ENCODE peak calls at places on chromosomes 16 and 17, in eight cellular contexts. C is breast epithelium, K is astrocyte of the spinal cord, B is prostate gland, U is IMR-90, J is heart right ventricle, S is fibroblast of villous mesenchyme, V is choroid plexus epithelial cell. N is an unnamed sample.

GRCh38 chr16:72455743-72456659 is 284.0 kb upstream of the PMFBP1 start:
- DNase-seq in B (peak), C (no peak), J (no peak), S (no peak), U (no peak), K (no peak), V (no peak), N (peak)

GRCh38 chr16:17205279-17206139 is 265.3 kb downstream of the XYLT1 start:
- DNase-seq in B (peak), S (peak), J (no peak), C (no peak), V (no peak), K (peak), U (peak), N (no peak)

GRCh38 chr17:79630821-79631639 is 20.2 kb upstream of the RBFOX3 start:
- DNase-seq in J (peak), K (no peak), C (peak), B (no peak), V (no peak), U (no peak), S (no peak), N (no peak)

GRCh38 chr17:16484445-16485169 is 7.4 kb downstream of the LRRC75A start:
- DNase-seq in U (no peak), S (peak), J (no peak), V (no peak), K (no peak), C (no peak), B (no peak), N (no peak)

GRCh38 chr16:71681360-71681759 is 43.1 kb downstream of the PHLPP2 start:
- DNase-seq in U (no peak), C (no peak), J (no peak), V (no peak), K (no peak), S (no peak), B (no peak), N (no peak)

GRCh38 chr17:17749921-17750320 is 68.7 kb downstream of the RAI1 start:
- DNase-seq in U (peak), B (no peak), S (peak), K (peak), C (no peak), J (peak), V (peak), N (no peak)

GRCh38 chr17:16948587-16949376 is 23.1 kb downstream of the TNFRSF13B start:
- DNase-seq in V (no peak), J (no peak), K (no peak), B (no peak), S (no peak), C (no peak), U (no peak), N (no peak)

GRCh38 chr17:64786337-64786736 is 124.2 kb upstream of the SMURF2 start:
- DNase-seq in J (no peak), S (no peak), V (no peak), B (no peak), K (no peak), C (no peak), U (no peak), N (peak)

GRCh38 chr16:52914428-52914827 is 138.3 kb downstream of the CHD9NB start:
- DNase-seq in K (no peak), J (no peak), U (no peak), B (no peak), S (no peak), C (no peak), V (no peak), N (no peak)
- H3K4me3 ChIP-seq in K (no peak), J (no peak), U (no peak), B (no peak), S (no peak), C (no peak), V (no peak), N (no peak)

GRCh38 chr17:2090210-2090641 is 35.3 kb downstream of the HIC1 start:
- DNase-seq in S (no peak), J (no peak), B (no peak), C (no peak), V (no peak), K (no peak), U (no peak), N (no peak)

GRCh38 chr17:2087597-2088211 is 32.8 kb downstream of the HIC1 start:
- DNase-seq in K (no peak), U (peak), S (no peak), C (no peak), J (peak), V (peak), B (no peak), N (no peak)

GRCh38 chr17:2086306-2086705 is 31.4 kb downstream of the HIC1 start:
- DNase-seq in V (no peak), K (no peak), B (no peak), J (no peak), C (no peak), S (no peak), U (no peak), N (no peak)

GRCh38 chr17:2090804-2091534 is 36.1 kb downstream of the HIC1 start:
- DNase-seq in B (no peak), U (peak), J (peak), K (peak), S (peak), C (no peak), V (peak), N (no peak)

GRCh38 chr17:2089021-2089422 is 34.1 kb downstream of the HIC1 start:
- DNase-seq in U (peak), V (peak), K (peak), C (no peak), J (no peak), B (no peak), S (peak), N (no peak)
- H3K4me3 ChIP-seq in U (peak), V (peak), K (peak), C (peak), J (no peak), B (peak), S (peak), N (no peak)

GRCh38 chr17:82437325-82437668 is 13.3 kb downstream of the CYBC1 start:
- DNase-seq in K (no peak), C (no peak), S (no peak), U (no peak), B (no peak), V (no peak), J (no peak), N (no peak)
- H3K4me3 ChIP-seq in K (no peak), C (no peak), S (no peak), U (no peak), B (no peak), V (no peak), J (no peak), N (no peak)

DNA sequence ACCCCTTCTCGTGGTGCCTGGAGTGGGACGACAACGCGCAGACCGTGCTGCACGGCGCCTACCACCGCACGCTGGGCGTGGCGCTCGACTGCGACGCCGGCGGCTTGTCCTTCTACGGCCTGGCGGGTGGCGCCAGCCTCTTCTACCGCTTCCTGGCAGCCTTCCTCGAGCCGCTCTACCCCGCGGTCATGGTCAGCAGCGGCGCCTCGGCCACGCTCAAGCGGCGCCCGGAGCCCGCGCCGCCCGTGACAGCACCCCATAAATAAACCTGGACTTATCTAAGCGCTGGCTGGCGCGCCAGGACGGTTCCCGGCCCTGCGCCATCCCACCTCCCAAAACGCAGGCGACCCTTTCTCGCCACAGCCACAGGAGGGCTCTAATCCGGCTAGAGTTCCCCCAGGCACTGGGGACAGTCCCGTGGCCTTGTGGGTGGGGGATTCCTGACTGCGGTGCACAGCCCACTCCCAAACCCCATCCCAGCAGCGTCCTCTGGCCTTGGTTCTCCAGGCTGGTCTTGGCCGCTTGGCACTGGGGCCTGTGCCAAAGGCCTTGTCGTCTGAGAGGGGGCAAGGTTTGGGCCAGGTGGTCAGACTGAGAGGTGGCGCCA is 10.2 kb upstream of the SLC16A5 start:
- DNase-seq in S (peak), K (peak), U (no peak), B (peak), C (peak), V (peak), J (peak), N (peak)
- H3K4me3 ChIP-seq in S (peak), K (no peak), U (no peak), B (peak), C (peak), V (peak), J (no peak), N (no peak)

DNA sequence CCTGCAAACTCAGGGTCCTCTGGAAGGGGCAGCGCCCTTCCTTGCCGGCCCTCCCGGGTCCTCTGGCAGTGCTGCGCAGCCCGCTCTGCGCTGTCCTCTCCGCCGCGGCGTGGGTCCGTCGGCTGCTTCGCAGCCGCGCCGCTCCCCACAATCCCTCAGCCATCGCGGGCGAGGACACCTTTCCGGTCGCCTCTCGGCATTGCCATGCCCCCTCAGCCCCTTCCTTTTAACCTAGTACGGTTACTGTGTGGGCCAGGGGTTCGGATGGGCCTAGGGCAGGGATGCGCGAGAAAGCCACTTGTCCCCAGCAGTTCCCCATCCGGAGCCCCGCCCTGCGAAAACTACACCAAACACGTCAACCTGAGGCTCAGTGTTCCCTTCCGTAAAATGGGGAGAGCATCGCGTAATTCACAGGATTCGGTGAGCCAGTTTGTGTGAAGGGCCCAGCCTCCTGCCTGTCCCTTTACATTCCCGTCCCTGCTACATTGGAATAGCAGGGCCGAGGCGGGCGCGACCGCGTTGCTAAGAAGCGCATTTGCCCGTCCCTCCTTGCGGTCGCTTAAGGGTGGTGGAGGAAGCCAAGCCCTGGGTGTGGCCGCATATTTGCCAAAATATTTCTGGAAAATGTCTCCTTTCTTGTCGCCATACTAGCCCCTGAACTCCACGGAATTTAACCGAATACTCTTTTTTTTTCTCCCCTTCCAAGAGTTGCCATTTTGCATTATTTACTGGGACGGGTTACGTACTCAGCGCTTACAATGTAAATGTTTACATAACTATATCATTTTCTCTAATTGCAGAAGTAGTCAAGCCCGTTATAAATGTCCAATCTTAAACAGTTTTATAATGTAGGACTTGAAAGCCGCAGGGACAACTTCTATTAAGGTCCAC is 13.2 kb downstream of the COPZ2 start:
- DNase-seq in C (no peak), U (no peak), S (no peak), K (no peak), V (no peak), J (peak), B (peak), N (peak)
- H3K4me3 ChIP-seq in C (peak), U (peak), S (peak), K (peak), V (peak), J (peak), B (peak), N (no peak)

DNA sequence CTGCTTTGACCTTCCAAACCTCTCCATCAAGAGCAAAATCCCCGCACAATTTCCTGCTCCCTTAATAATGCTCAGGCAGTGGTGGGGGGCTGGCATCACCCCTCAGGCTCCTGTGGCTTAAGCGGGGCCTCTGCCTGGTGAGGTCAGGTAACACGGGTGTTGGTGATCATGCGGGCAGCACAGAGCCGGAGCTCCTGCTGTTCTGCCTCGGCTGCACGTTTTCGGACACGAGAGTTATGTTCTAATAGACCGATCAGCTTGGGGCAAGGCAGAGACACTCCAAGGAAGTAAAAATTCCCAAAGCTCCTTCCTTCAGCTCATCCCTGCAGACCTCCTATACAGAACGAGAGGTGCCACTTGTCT is 6.0 kb downstream of the NARF start:
- DNase-seq in V (no peak), C (no peak), B (no peak), U (no peak), K (no peak), J (no peak), S (no peak), N (no peak)
- H3K4me3 ChIP-seq in V (no peak), C (no peak), B (no peak), U (no peak), K (no peak), J (no peak), S (no peak), N (no peak)

GRCh38 chr17:68057531-68057952 is 22.0 kb downstream of the KPNA2 start:
- DNase-seq in K (peak), V (peak), C (no peak), B (no peak), U (peak), S (peak), J (no peak), N (no peak)
- H3K4me3 ChIP-seq in K (no peak), V (no peak), C (no peak), B (no peak), U (no peak), S (no peak), J (no peak), N (no peak)

GRCh38 chr17:40312131-40312731 is 3.3 kb downstream of the RARA start:
- DNase-seq in J (peak), C (no peak), S (no peak), B (no peak), U (no peak), V (no peak), K (no peak), N (no peak)
- H3K4me3 ChIP-seq in J (no peak), C (no peak), S (no peak), B (no peak), U (no peak), V (no peak), K (no peak), N (no peak)

GRCh38 chr16:89920723-89921122 is 2.1 kb downstream of the MC1R start:
- DNase-seq in C (no peak), K (peak), S (peak), V (peak), J (no peak), B (no peak), U (peak), N (no peak)
- H3K4me3 ChIP-seq in C (no peak), K (no peak), S (no peak), V (no peak), J (no peak), B (no peak), U (no peak), N (no peak)

DNA sequence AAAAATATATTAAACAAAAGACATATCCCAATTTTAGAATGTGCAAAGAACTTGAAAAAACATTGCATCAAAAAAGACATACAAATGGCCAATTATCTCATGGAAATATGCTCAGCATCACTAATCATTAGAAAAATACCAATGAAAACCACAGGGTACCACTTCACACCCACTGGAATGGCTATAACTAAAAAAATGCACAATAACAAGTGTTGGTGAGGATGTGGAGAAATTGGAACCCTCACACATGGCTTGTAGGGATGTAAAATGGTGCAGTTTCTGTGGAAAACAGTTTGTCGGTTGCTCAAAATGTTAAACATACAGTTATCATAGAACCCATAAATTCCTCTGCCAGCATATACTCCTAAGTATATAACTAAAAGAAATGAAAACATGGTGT is 796 bp upstream of the PSMB6 start:
- DNase-seq in B (no peak), U (no peak), C (no peak), K (no peak), J (no peak), S (no peak), V (no peak), N (no peak)
- H3K4me3 ChIP-seq in B (no peak), U (no peak), C (no peak), K (no peak), J (no peak), S (no peak), V (no peak), N (no peak)